ENCODE peak calls at places on chromosomes 5 and 9, in six cellular contexts. B, Z, U, W, V and L are unnamed samples.

GRCh38 chr5:64678400-64678799 is 11.9 kb upstream of the SHISAL2B start:
- DNase-seq in U (no peak), Z (no peak), B (no peak), V (no peak), W (no peak), L (no peak)

GRCh38 chr9:28212979-28213378 is 639.7 kb upstream of the C9orf72 start:
- DNase-seq in V (no peak), Z (no peak), B (no peak), U (no peak), W (peak), L (peak)

GRCh38 chr9:33041459-33042188 is 16.6 kb downstream of the DNAJA1 start:
- DNase-seq in B (no peak), W (peak), U (no peak), V (no peak), Z (no peak), L (peak)

GRCh38 chr5:142851731-142852130 is 81.6 kb downstream of the ARHGAP26 start:
- DNase-seq in V (no peak), B (no peak), U (no peak), Z (no peak), W (no peak), L (no peak)

GRCh38 chr5:150000990-150001659 is 586 bp downstream of the HMGXB3 start:
- DNase-seq in W (peak), B (peak), Z (peak), U (peak), V (peak), L (peak)

GRCh38 chr5:56037531-56038010 is 42.8 kb upstream of the IL6ST start:
- DNase-seq in V (no peak), Z (peak), W (no peak), B (no peak), U (no peak), L (no peak)

GRCh38 chr5:10479226-10479721 is 37.6 kb downstream of the ROPN1L start:
- DNase-seq in V (peak), B (no peak), W (peak), Z (no peak), U (no peak), L (peak)

GRCh38 chr9:129306318-129306973 is 128.4 kb upstream of the IER5L start:
- DNase-seq in Z (peak), B (no peak), U (no peak), V (peak), W (no peak), L (peak)

GRCh38 chr5:135249658-135250057 is 149.4 kb downstream of the MACROH2A1 start:
- DNase-seq in U (no peak), Z (no peak), V (peak), W (peak), B (no peak), L (peak)

GRCh38 chr5:58940446-58940845 is 357.6 kb downstream of the RAB3C start:
- DNase-seq in W (no peak), U (no peak), B (no peak), V (no peak), Z (no peak), L (peak)
- H3K4me3 ChIP-seq in W (no peak), U (no peak), B (no peak), V (no peak), Z (no peak), L (no peak)

GRCh38 chr9:90799271-90799860 is 2.3 kb upstream of the SYK start:
- DNase-seq in V (no peak), U (no peak), W (no peak), Z (no peak), B (no peak), L (no peak)
- H3K4me3 ChIP-seq in V (no peak), U (no peak), W (no peak), Z (no peak), B (no peak), L (no peak)

GRCh38 chr5:72622152-72622760 is 115.0 kb upstream of the ZNF366 start:
- DNase-seq in B (no peak), W (no peak), Z (no peak), V (no peak), U (no peak), L (no peak)

GRCh38 chr5:72618699-72619098 is 111.5 kb upstream of the ZNF366 start:
- DNase-seq in W (peak), V (no peak), U (no peak), B (no peak), Z (no peak), L (no peak)

GRCh38 chr5:72621576-72621975 is 114.4 kb upstream of the ZNF366 start:
- DNase-seq in U (no peak), Z (no peak), B (no peak), W (peak), V (no peak), L (no peak)

GRCh38 chr5:72619251-72619650 is 112.0 kb upstream of the ZNF366 start:
- DNase-seq in Z (no peak), V (no peak), B (no peak), W (no peak), U (no peak), L (no peak)

GRCh38 chr5:72619677-72620076 is 112.5 kb upstream of the ZNF366 start:
- DNase-seq in Z (no peak), U (no peak), B (no peak), V (no peak), W (no peak), L (no peak)
- H3K4me3 ChIP-seq in Z (no peak), U (no peak), B (no peak), V (no peak), W (no peak), L (no peak)

GRCh38 chr5:138272681-138273080 is 1.7 kb downstream of the GFRA3 start:
- DNase-seq in W (no peak), B (no peak), V (no peak), Z (no peak), U (no peak), L (no peak)

GRCh38 chr5:138274189-138274853 is at the start of gene GFRA3:
- DNase-seq in B (peak), U (peak), W (peak), V (no peak), Z (no peak), L (peak)

GRCh38 chr5:138275895-138276294 is 1.5 kb upstream of the GFRA3 start:
- DNase-seq in W (no peak), B (no peak), V (no peak), U (no peak), Z (no peak), L (no peak)

GRCh38 chr5:138275379-138275782 is 960 bp upstream of the GFRA3 start:
- DNase-seq in V (no peak), B (no peak), U (no peak), W (no peak), Z (no peak), L (peak)

GRCh38 chr5:138273834-138274188 is 610 bp downstream of the GFRA3 start:
- DNase-seq in U (no peak), Z (no peak), V (no peak), B (no peak), W (no peak), L (no peak)
- H3K4me3 ChIP-seq in U (no peak), Z (no peak), V (peak), B (peak), W (peak), L (peak)

GRCh38 chr9:91855196-91855595 is 94.8 kb downstream of the ROR2 start:
- DNase-seq in U (no peak), V (peak), Z (no peak), W (no peak), B (no peak), L (no peak)

GRCh38 chr9:91857291-91857781 is 92.7 kb downstream of the ROR2 start:
- DNase-seq in V (peak), Z (no peak), W (no peak), U (no peak), B (peak), L (no peak)

GRCh38 chr9:91856419-91856818 is 93.6 kb downstream of the ROR2 start:
- DNase-seq in Z (no peak), U (no peak), W (peak), V (no peak), B (no peak), L (no peak)

GRCh38 chr9:91857831-91858669 is 92.0 kb downstream of the ROR2 start:
- DNase-seq in W (no peak), V (peak), B (peak), U (no peak), Z (no peak), L (no peak)

GRCh38 chr9:91858670-91859030 is 91.4 kb downstream of the ROR2 start:
- DNase-seq in W (no peak), Z (no peak), B (no peak), V (peak), U (no peak), L (no peak)
- H3K4me3 ChIP-seq in W (no peak), Z (no peak), B (no peak), V (no peak), U (no peak), L (no peak)